ENCODE peak calls at places on chromosomes 16 and 17, in six cellular contexts. One of them, this sample, is unnamed.

GRCh38 chr17:9018731-9019130 is 2.6 kb upstream of the NTN1 start:
- DNase-seq in endothelial cell of umbilical vein: no peak
- DNase-seq in mammary epithelial cell: no peak
- DNase-seq in prostate gland: no peak
- DNase-seq in right lobe of liver: no peak
- DNase-seq in IMR-90: no peak
- DNase-seq in this sample: no peak

GRCh38 chr17:78571329-78571728 is 5.9 kb downstream of the DNAH17 start:
- DNase-seq in endothelial cell of umbilical vein: no peak
- DNase-seq in mammary epithelial cell: no peak
- DNase-seq in prostate gland: no peak
- DNase-seq in right lobe of liver: no peak
- DNase-seq in IMR-90: no peak
- DNase-seq in this sample: no peak

GRCh38 chr16:85562102-85562786 is 50.9 kb upstream of the GSE1 start:
- DNase-seq in endothelial cell of umbilical vein: no peak
- DNase-seq in mammary epithelial cell: no peak
- DNase-seq in prostate gland: no peak
- DNase-seq in right lobe of liver: no peak
- DNase-seq in IMR-90: no peak
- DNase-seq in this sample: no peak

GRCh38 chr17:12545877-12546513 is 119.7 kb upstream of the MYOCD start:
- DNase-seq in endothelial cell of umbilical vein: peak
- DNase-seq in mammary epithelial cell: no peak
- DNase-seq in prostate gland: no peak
- DNase-seq in right lobe of liver: no peak
- DNase-seq in IMR-90: peak
- DNase-seq in this sample: no peak

GRCh38 chr17:54785643-54786258 is 114.9 kb upstream of the TOM1L1 start:
- DNase-seq in endothelial cell of umbilical vein: no peak
- DNase-seq in mammary epithelial cell: no peak
- DNase-seq in prostate gland: no peak
- DNase-seq in right lobe of liver: no peak
- DNase-seq in IMR-90: no peak
- DNase-seq in this sample: no peak

GRCh38 chr17:28887871-28888471 is 9.6 kb downstream of the FLOT2 start:
- DNase-seq in endothelial cell of umbilical vein: no peak
- DNase-seq in mammary epithelial cell: no peak
- DNase-seq in prostate gland: no peak
- DNase-seq in right lobe of liver: no peak
- DNase-seq in IMR-90: no peak
- DNase-seq in this sample: no peak

GRCh38 chr16:7148606-7149005 is 184.0 kb upstream of the RBFOX1 start:
- DNase-seq in endothelial cell of umbilical vein: no peak
- DNase-seq in mammary epithelial cell: no peak
- DNase-seq in prostate gland: no peak
- DNase-seq in right lobe of liver: no peak
- DNase-seq in IMR-90: no peak
- DNase-seq in this sample: no peak

GRCh38 chr16:5025171-5025632 is 8.5 kb downstream of the NAGPA start:
- DNase-seq in endothelial cell of umbilical vein: peak
- DNase-seq in mammary epithelial cell: no peak
- DNase-seq in prostate gland: no peak
- DNase-seq in right lobe of liver: no peak
- DNase-seq in IMR-90: no peak
- DNase-seq in this sample: no peak

GRCh38 chr16:648071-648785 is 937 bp upstream of the WDR90 start:
- DNase-seq in endothelial cell of umbilical vein: no peak
- DNase-seq in mammary epithelial cell: peak
- DNase-seq in prostate gland: peak
- DNase-seq in right lobe of liver: peak
- DNase-seq in IMR-90: no peak
- DNase-seq in this sample: peak

GRCh38 chr17:66865151-66865550 is 30.2 kb downstream of the CACNG5 start:
- DNase-seq in endothelial cell of umbilical vein: no peak
- DNase-seq in mammary epithelial cell: no peak
- DNase-seq in prostate gland: no peak
- DNase-seq in right lobe of liver: no peak
- DNase-seq in IMR-90: peak
- DNase-seq in this sample: no peak

GRCh38 chr17:17001874-17002520 is 30.1 kb upstream of the TNFRSF13B start:
- DNase-seq in endothelial cell of umbilical vein: peak
- DNase-seq in mammary epithelial cell: peak
- DNase-seq in prostate gland: peak
- DNase-seq in right lobe of liver: peak
- DNase-seq in IMR-90: peak
- DNase-seq in this sample: peak

GRCh38 chr16:87586201-87586782 is 16.0 kb upstream of the JPH3 start:
- DNase-seq in endothelial cell of umbilical vein: peak
- DNase-seq in mammary epithelial cell: no peak
- DNase-seq in prostate gland: no peak
- DNase-seq in right lobe of liver: no peak
- DNase-seq in IMR-90: peak
- DNase-seq in this sample: no peak

GRCh38 chr17:37450090-37450489 is 39.6 kb upstream of the DUSP14 start:
- DNase-seq in endothelial cell of umbilical vein: peak
- DNase-seq in mammary epithelial cell: peak
- DNase-seq in prostate gland: peak
- DNase-seq in right lobe of liver: no peak
- DNase-seq in IMR-90: peak
- DNase-seq in this sample: peak

GRCh38 chr17:6995500-6996255 is at the start of gene ALOX12:
- DNase-seq in endothelial cell of umbilical vein: no peak
- DNase-seq in mammary epithelial cell: no peak
- DNase-seq in prostate gland: peak
- DNase-seq in right lobe of liver: no peak
- DNase-seq in IMR-90: no peak
- DNase-seq in this sample: no peak

GRCh38 chr16:2770057-2770780 is 6.9 kb downstream of the ELOB start:
- DNase-seq in endothelial cell of umbilical vein: no peak
- DNase-seq in mammary epithelial cell: no peak
- DNase-seq in prostate gland: no peak
- DNase-seq in right lobe of liver: no peak
- DNase-seq in IMR-90: no peak
- DNase-seq in this sample: no peak

GRCh38 chr17:82400830-82401229 is 17.3 kb upstream of the HEXD start:
- DNase-seq in endothelial cell of umbilical vein: no peak
- DNase-seq in mammary epithelial cell: no peak
- DNase-seq in prostate gland: no peak
- DNase-seq in right lobe of liver: no peak
- DNase-seq in IMR-90: no peak
- DNase-seq in this sample: no peak

GRCh38 chr17:59963738-59964454 is 644 bp downstream of the RNFT1 start:
- DNase-seq in endothelial cell of umbilical vein: peak
- DNase-seq in mammary epithelial cell: peak
- DNase-seq in prostate gland: peak
- DNase-seq in right lobe of liver: peak
- DNase-seq in IMR-90: peak
- DNase-seq in this sample: no peak

GRCh38 chr17:65666869-65667268 is 105.4 kb upstream of the AXIN2 start:
- DNase-seq in endothelial cell of umbilical vein: no peak
- DNase-seq in mammary epithelial cell: no peak
- DNase-seq in prostate gland: no peak
- DNase-seq in right lobe of liver: no peak
- DNase-seq in IMR-90: peak
- DNase-seq in this sample: no peak

GRCh38 chr17:82019905-82020873 is 2.5 kb downstream of the CENPX start:
- DNase-seq in endothelial cell of umbilical vein: peak
- DNase-seq in mammary epithelial cell: no peak
- DNase-seq in prostate gland: no peak
- DNase-seq in right lobe of liver: peak
- DNase-seq in IMR-90: peak
- DNase-seq in this sample: no peak

GRCh38 chr16:68764866-68765265 is 27.8 kb downstream of the CDH1 start:
- DNase-seq in endothelial cell of umbilical vein: no peak
- DNase-seq in mammary epithelial cell: no peak
- DNase-seq in prostate gland: no peak
- DNase-seq in right lobe of liver: no peak
- DNase-seq in IMR-90: no peak
- DNase-seq in this sample: no peak

GRCh38 chr17:75151893-75152292 is 2.4 kb downstream of the JPT1 start:
- DNase-seq in endothelial cell of umbilical vein: no peak
- DNase-seq in mammary epithelial cell: no peak
- DNase-seq in prostate gland: no peak
- DNase-seq in right lobe of liver: no peak
- DNase-seq in IMR-90: peak
- DNase-seq in this sample: no peak

GRCh38 chr17:13046361-13046760 is 28.5 kb upstream of the ELAC2 start:
- DNase-seq in endothelial cell of umbilical vein: no peak
- DNase-seq in mammary epithelial cell: no peak
- DNase-seq in prostate gland: no peak
- DNase-seq in right lobe of liver: no peak
- DNase-seq in IMR-90: no peak
- DNase-seq in this sample: no peak

GRCh38 chr16:50196736-50197135 is 43.6 kb downstream of the TENT4B start:
- DNase-seq in endothelial cell of umbilical vein: no peak
- DNase-seq in mammary epithelial cell: peak
- DNase-seq in prostate gland: no peak
- DNase-seq in right lobe of liver: no peak
- DNase-seq in IMR-90: peak
- DNase-seq in this sample: no peak

GRCh38 chr16:58339452-58339938 is 44.7 kb upstream of the PRSS54 start:
- DNase-seq in endothelial cell of umbilical vein: peak
- DNase-seq in mammary epithelial cell: peak
- DNase-seq in prostate gland: no peak
- DNase-seq in right lobe of liver: no peak
- DNase-seq in IMR-90: no peak
- DNase-seq in this sample: no peak

GRCh38 chr16:86662195-86662594 is 83.8 kb downstream of the FOXL1 start:
- DNase-seq in endothelial cell of umbilical vein: no peak
- DNase-seq in mammary epithelial cell: peak
- DNase-seq in prostate gland: no peak
- DNase-seq in right lobe of liver: no peak
- DNase-seq in IMR-90: peak
- DNase-seq in this sample: no peak

GRCh38 chr17:77324227-77324626 is 183.5 kb downstream of the SEC14L1 start:
- DNase-seq in endothelial cell of umbilical vein: no peak
- DNase-seq in mammary epithelial cell: no peak
- DNase-seq in prostate gland: no peak
- DNase-seq in right lobe of liver: peak
- DNase-seq in IMR-90: no peak
- DNase-seq in this sample: no peak
- H3K4me3 ChIP-seq in endothelial cell of umbilical vein: no peak
- H3K4me3 ChIP-seq in mammary epithelial cell: no peak
- H3K4me3 ChIP-seq in prostate gland: no peak
- H3K4me3 ChIP-seq in right lobe of liver: no peak
- H3K4me3 ChIP-seq in IMR-90: no peak
- H3K4me3 ChIP-seq in this sample: no peak

DNA sequence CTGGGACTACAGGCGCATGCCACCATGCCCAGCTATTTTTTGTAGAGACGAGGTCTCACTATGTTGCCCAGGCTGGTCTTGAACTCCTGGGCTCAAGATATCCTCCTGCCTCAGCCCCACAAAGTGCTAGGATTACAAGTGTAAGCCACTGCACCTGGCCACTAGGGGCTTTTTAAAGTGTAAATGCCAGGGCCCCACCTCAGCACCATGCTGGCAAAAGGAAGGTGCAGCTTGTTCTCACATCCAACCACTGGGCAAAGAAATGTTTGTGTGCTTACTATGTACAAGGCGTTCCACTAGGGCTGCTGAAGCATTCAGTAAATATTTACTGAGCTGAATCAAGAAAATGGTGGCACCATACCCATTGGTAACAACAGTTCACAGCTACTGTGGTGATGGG is 22.6 kb downstream of the COG1 start:
- DNase-seq in endothelial cell of umbilical vein: no peak
- DNase-seq in mammary epithelial cell: no peak
- DNase-seq in prostate gland: peak
- DNase-seq in right lobe of liver: no peak
- DNase-seq in IMR-90: no peak
- DNase-seq in this sample: peak
- TF ChIP-seq CTCF in endothelial cell of umbilical vein: no peak
- TF ChIP-seq CTCF in mammary epithelial cell: peak
- TF ChIP-seq CTCF in prostate gland: peak
- TF ChIP-seq CTCF in right lobe of liver: no peak
- TF ChIP-seq CTCF in IMR-90: no peak
- TF ChIP-seq CTCF in this sample: peak

GRCh38 chr17:50685334-50685665 is 22.4 kb downstream of the ANKRD40 start:
- DNase-seq in endothelial cell of umbilical vein: no peak
- DNase-seq in mammary epithelial cell: no peak
- DNase-seq in prostate gland: no peak
- DNase-seq in right lobe of liver: no peak
- DNase-seq in IMR-90: no peak
- DNase-seq in this sample: no peak

GRCh38 chr17:50686494-50687199 is 21.1 kb downstream of the ANKRD40 start:
- DNase-seq in endothelial cell of umbilical vein: peak
- DNase-seq in mammary epithelial cell: no peak
- DNase-seq in prostate gland: peak
- DNase-seq in right lobe of liver: peak
- DNase-seq in IMR-90: peak
- DNase-seq in this sample: no peak

GRCh38 chr17:50684612-50685333 is 22.9 kb downstream of the ANKRD40 start:
- DNase-seq in endothelial cell of umbilical vein: no peak
- DNase-seq in mammary epithelial cell: no peak
- DNase-seq in prostate gland: no peak
- DNase-seq in right lobe of liver: peak
- DNase-seq in IMR-90: no peak
- DNase-seq in this sample: no peak

GRCh38 chr17:50687200-50688066 is 20.3 kb downstream of the ANKRD40 start:
- DNase-seq in endothelial cell of umbilical vein: no peak
- DNase-seq in mammary epithelial cell: no peak
- DNase-seq in prostate gland: no peak
- DNase-seq in right lobe of liver: no peak
- DNase-seq in IMR-90: no peak
- DNase-seq in this sample: no peak

DNA sequence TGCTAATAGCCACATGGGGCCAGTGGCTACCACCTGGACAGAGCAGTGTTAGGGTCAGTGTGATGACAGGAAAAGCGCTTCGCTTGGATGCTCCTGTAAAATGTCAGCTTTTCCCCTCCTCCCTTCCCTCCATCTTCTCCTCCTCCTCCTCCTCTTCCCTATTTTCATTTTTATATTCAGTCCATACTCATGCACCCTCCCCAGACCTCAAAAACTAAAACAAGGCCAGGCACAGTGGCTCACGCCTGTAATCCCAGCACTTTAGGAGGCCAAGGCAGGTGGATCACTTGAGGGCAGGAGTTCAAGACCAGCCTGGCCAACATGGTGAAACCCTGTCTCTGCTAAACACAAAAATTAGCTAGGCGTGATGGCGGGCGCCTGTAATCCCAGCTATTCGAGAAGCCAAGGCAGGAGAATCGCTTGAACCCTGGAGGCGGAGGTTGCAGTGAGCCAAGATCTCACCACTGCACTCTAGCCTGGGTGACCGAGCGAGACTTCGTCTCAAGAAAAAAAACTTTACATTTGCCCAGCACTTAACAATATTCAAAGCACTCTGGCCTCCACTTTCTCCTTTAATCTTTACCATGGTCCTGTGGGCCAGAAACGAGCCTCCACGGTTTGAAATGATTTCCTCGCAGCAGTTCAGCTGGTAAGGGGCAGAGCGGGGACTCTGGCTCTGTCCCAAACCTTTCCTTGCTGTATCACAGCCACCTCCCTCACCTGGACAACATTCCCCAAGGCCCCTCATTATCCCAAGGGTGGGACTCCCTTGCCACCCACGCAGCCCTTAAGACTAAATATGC is 21.8 kb downstream of the ANKRD40 start:
- DNase-seq in endothelial cell of umbilical vein: no peak
- DNase-seq in mammary epithelial cell: no peak
- DNase-seq in prostate gland: no peak
- DNase-seq in right lobe of liver: peak
- DNase-seq in IMR-90: no peak
- DNase-seq in this sample: no peak
- H3K4me3 ChIP-seq in endothelial cell of umbilical vein: no peak
- H3K4me3 ChIP-seq in mammary epithelial cell: no peak
- H3K4me3 ChIP-seq in prostate gland: no peak
- H3K4me3 ChIP-seq in right lobe of liver: no peak
- H3K4me3 ChIP-seq in IMR-90: no peak
- H3K4me3 ChIP-seq in this sample: no peak

GRCh38 chr17:38868968-38869646 is 751 bp upstream of the LASP1 start:
- DNase-seq in endothelial cell of umbilical vein: peak
- DNase-seq in mammary epithelial cell: peak
- DNase-seq in prostate gland: peak
- DNase-seq in right lobe of liver: peak
- DNase-seq in IMR-90: peak
- DNase-seq in this sample: no peak
- TF ChIP-seq CTCF in endothelial cell of umbilical vein: peak
- TF ChIP-seq CTCF in mammary epithelial cell: peak
- TF ChIP-seq CTCF in prostate gland: no peak
- TF ChIP-seq CTCF in right lobe of liver: peak
- TF ChIP-seq CTCF in IMR-90: peak
- TF ChIP-seq CTCF in this sample: peak

This sample was measured in LNCaP clone FGC.